ENCODE peak calls at places on chromosomes 13 and 19, in four cellular contexts. One of them, this sample, is unnamed. For H3K4me1, the result is how much of the 10 kb centered on the place peaks cover.

GRCh38 chr19:14411161-14411560 is 8.0 kb downstream of the DDX39A start:
- DNase-seq in tibial nerve: no peak
- DNase-seq in ovary: no peak
- DNase-seq in K562: no peak
- DNase-seq in this sample: no peak

GRCh38 chr13:111868716-111869115 is 198.2 kb upstream of the SOX1 start:
- DNase-seq in ovary: no peak
- DNase-seq in K562: no peak
- DNase-seq in tibial nerve: no peak
- DNase-seq in this sample: no peak

GRCh38 chr13:51158923-51159322 is 47.8 kb upstream of the C13orf42 start:
- DNase-seq in ovary: no peak
- DNase-seq in tibial nerve: no peak
- DNase-seq in K562: no peak
- DNase-seq in this sample: no peak

GRCh38 chr13:26227396-26227971 is 5.4 kb upstream of the RNF6 start:
- DNase-seq in ovary: no peak
- DNase-seq in K562: no peak
- DNase-seq in tibial nerve: no peak
- DNase-seq in this sample: no peak

GRCh38 chr13:48662226-48662625 is 8.5 kb downstream of the CYSLTR2 start:
- DNase-seq in ovary: no peak
- DNase-seq in tibial nerve: no peak
- DNase-seq in K562: no peak
- DNase-seq in this sample: no peak

GRCh38 chr19:2290441-2291184 is 8.6 kb upstream of the PEAK3 start:
- DNase-seq in ovary: no peak
- DNase-seq in K562: no peak
- DNase-seq in tibial nerve: no peak
- DNase-seq in this sample: peak

GRCh38 chr19:22260499-22260898 is 25.7 kb upstream of the ZNF729 start:
- DNase-seq in K562: no peak
- DNase-seq in ovary: no peak
- DNase-seq in tibial nerve: no peak
- DNase-seq in this sample: no peak

GRCh38 chr13:83845121-83845520 is 37.2 kb downstream of the SLITRK1 start:
- DNase-seq in ovary: no peak
- DNase-seq in K562: no peak
- DNase-seq in tibial nerve: no peak
- DNase-seq in this sample: no peak

GRCh38 chr19:49340069-49340864 is 5.1 kb downstream of the CD37 start:
- DNase-seq in K562: peak
- DNase-seq in ovary: peak
- DNase-seq in tibial nerve: peak
- DNase-seq in this sample: peak

GRCh38 chr19:46881092-46881491 is 20.3 kb downstream of the ARHGAP35 start:
- DNase-seq in ovary: no peak
- DNase-seq in K562: no peak
- DNase-seq in tibial nerve: no peak
- DNase-seq in this sample: no peak

GRCh38 chr19:46887240-46887782 is 26.5 kb downstream of the ARHGAP35 start:
- DNase-seq in ovary: no peak
- DNase-seq in K562: no peak
- DNase-seq in tibial nerve: no peak
- DNase-seq in this sample: no peak

GRCh38 chr19:46882034-46882433 is 21.2 kb downstream of the ARHGAP35 start:
- DNase-seq in tibial nerve: no peak
- DNase-seq in K562: no peak
- DNase-seq in ovary: no peak
- DNase-seq in this sample: no peak

GRCh38 chr19:46886546-46887239 is 25.9 kb downstream of the ARHGAP35 start:
- DNase-seq in K562: no peak
- DNase-seq in tibial nerve: no peak
- DNase-seq in ovary: no peak
- DNase-seq in this sample: no peak

GRCh38 chr19:46885411-46885810 is 24.6 kb downstream of the ARHGAP35 start:
- DNase-seq in tibial nerve: no peak
- DNase-seq in ovary: no peak
- DNase-seq in K562: no peak
- DNase-seq in this sample: no peak
- H3K4me1 ChIP-seq in tibial nerve: under half
- H3K4me1 ChIP-seq in ovary: under half
- H3K4me1 ChIP-seq in K562: under half
- H3K4me1 ChIP-seq in this sample: under half

GRCh38 chr19:4613258-4613751 is 26.0 kb upstream of the TNFAIP8L1 start:
- DNase-seq in tibial nerve: no peak
- DNase-seq in ovary: no peak
- DNase-seq in K562: no peak
- DNase-seq in this sample: no peak
- TF ChIP-seq EP300 in tibial nerve: no peak
- TF ChIP-seq EP300 in ovary: no peak
- TF ChIP-seq EP300 in K562: no peak
- TF ChIP-seq EP300 in this sample: no peak

DNA sequence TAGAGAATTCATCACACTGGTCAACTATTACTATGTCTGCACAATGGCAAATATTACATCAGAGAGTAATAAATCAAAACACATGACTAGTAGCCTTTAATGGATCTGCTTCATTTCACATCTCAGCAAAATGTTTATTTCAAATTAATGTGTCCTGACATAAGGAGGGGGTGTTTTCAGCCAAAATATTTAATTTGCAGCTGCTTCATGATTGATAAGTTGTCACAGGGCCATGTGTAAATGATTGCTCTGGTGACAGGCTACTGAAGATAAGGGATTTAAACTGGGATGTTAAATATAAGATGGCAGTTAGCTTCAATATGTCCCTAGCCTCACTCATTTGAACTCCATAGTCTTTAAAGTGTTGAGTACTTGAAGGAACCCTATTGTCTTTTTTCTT is 303.3 kb downstream of the OXGR1 start:
- DNase-seq in K562: no peak
- DNase-seq in tibial nerve: no peak
- DNase-seq in ovary: no peak
- DNase-seq in this sample: no peak
- H3K4me1 ChIP-seq in K562: under half
- H3K4me1 ChIP-seq in tibial nerve: under half
- H3K4me1 ChIP-seq in ovary: under half
- H3K4me1 ChIP-seq in this sample: under half

DNA sequence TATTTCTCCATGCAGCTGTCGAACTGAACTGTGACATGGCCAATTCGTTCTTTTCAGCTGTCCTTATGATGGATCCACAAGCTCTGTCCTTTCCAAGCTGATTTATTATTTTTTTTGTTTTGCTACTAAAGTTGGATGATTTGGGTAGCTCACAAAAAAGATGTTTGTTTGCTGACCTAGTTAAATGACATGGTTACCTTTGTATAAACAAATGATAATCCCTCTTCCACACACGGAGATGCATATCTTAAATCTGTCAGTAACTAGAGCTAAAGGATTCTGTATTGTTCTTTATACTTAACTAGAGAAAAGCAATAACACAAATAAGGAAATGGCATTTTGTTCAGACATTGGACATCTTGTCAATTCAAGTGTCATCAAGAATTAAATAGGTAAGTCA is 884.4 kb upstream of the PCDH20 start:
- DNase-seq in tibial nerve: no peak
- DNase-seq in ovary: no peak
- DNase-seq in K562: no peak
- DNase-seq in this sample: no peak
- TF ChIP-seq EP300 in tibial nerve: no peak
- TF ChIP-seq EP300 in ovary: no peak
- TF ChIP-seq EP300 in K562: no peak
- TF ChIP-seq EP300 in this sample: no peak

DNA sequence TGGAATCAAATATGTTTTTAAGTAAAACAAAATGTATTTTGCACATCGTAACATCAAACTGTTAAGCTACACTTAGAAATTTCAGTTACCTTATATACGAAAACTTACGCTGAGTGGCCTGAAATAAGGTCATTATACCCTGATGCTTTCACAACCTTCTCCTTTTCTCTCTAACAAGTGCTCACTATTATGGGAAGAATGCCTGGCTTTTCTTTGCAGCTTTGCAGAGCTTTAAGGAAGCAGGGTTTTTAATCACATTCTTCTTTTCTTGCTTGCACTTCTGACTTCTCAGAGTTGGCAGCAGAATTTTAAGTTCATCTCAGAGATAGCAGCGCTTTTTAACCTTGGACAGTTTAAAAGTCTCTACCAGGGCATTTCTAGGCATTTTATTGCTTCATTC is 285.1 kb downstream of the SPRY2 start:
- DNase-seq in ovary: no peak
- DNase-seq in K562: no peak
- DNase-seq in tibial nerve: no peak
- DNase-seq in this sample: no peak
- H3K4me1 ChIP-seq in ovary: under half
- H3K4me1 ChIP-seq in K562: under half
- H3K4me1 ChIP-seq in tibial nerve: under half
- H3K4me1 ChIP-seq in this sample: under half

DNA sequence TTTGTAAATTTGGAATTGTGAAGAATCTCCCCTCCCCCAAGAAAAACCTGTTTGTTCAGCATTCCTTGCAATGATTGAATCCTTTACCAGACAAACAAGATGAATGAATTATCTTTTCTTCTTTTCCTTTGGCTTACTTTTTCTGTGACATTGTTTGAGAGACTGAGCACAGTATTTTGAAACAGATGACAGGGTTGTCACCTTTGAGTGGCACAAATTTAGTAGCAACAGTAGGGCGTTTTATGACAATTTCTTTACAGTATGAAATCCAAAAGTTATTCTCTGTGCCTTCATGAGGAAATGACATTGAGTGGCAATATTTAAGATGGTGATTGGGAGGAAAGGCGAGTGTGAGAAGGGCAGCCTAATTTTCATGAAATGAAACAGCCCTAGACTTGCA is 68.7 kb upstream of the SCEL start:
- DNase-seq in ovary: no peak
- DNase-seq in K562: no peak
- DNase-seq in tibial nerve: no peak
- DNase-seq in this sample: no peak
- TF ChIP-seq EP300 in ovary: no peak
- TF ChIP-seq EP300 in K562: no peak
- TF ChIP-seq EP300 in tibial nerve: no peak
- TF ChIP-seq EP300 in this sample: no peak

GRCh38 chr19:13171146-13171545 is 20.9 kb downstream of the IER2 start:
- DNase-seq in K562: no peak
- DNase-seq in tibial nerve: no peak
- DNase-seq in ovary: no peak
- DNase-seq in this sample: no peak
- H3K4me1 ChIP-seq in K562: under half
- H3K4me1 ChIP-seq in tibial nerve: under half
- H3K4me1 ChIP-seq in ovary: under half
- H3K4me1 ChIP-seq in this sample: under half

GRCh38 chr13:77537302-77537919 is 1.9 kb downstream of the SCEL start:
- DNase-seq in K562: no peak
- DNase-seq in tibial nerve: no peak
- DNase-seq in ovary: no peak
- DNase-seq in this sample: no peak
- TF ChIP-seq EP300 in K562: no peak
- TF ChIP-seq EP300 in tibial nerve: no peak
- TF ChIP-seq EP300 in ovary: no peak
- TF ChIP-seq EP300 in this sample: no peak